ENCODE peak calls at places on chromosomes 1 and 21, in nine cellular contexts. C, Y, I, L, V, M, A, U and O are unnamed samples.
A peak's percentile ranks its signal among the peaks of the same experiment; 100 is the strongest.

GRCh38 chr1:32431736-32432400 is 33.0 kb upstream of the ZBTB8B start:
- DNase-seq in L (no peak), I (no peak), M (no peak), V (no peak), C (no peak), U (peak; percentile 55), Y (no peak), A (no peak), O (no peak)

GRCh38 chr1:983736-984475 is 2.0 kb upstream of the PERM1 start:
- DNase-seq in M (peak; percentile 51), A (no peak), L (no peak), C (peak; percentile 56), V (no peak), U (no peak), I (peak; percentile 53), Y (no peak), O (peak; percentile 71)

GRCh38 chr1:109783436-109783835 is 19.7 kb upstream of the EPS8L3 start:
- DNase-seq in A (no peak), I (peak; percentile 67), U (no peak), L (peak; percentile 90), M (no peak), Y (no peak), C (no peak), V (no peak), O (peak; percentile 62)

GRCh38 chr1:93014156-93014555 is 52.9 kb upstream of the DIPK1A start:
- DNase-seq in U (no peak), L (no peak), I (no peak), A (no peak), C (no peak), Y (no peak), M (no peak), V (no peak), O (no peak)

GRCh38 chr1:29709711-29710169 is 473.4 kb downstream of the PTPRU start:
- DNase-seq in U (no peak), L (no peak), A (no peak), V (no peak), M (no peak), Y (no peak), I (no peak), C (no peak), O (no peak)

GRCh38 chr1:244705268-244706234 is 52.6 kb downstream of the DESI2 start:
- DNase-seq in A (peak; percentile 26), Y (no peak), V (no peak), U (no peak), L (no peak), M (no peak), C (no peak), I (peak; percentile 66), O (no peak)

GRCh38 chr1:234970371-234970730 is 158.3 kb downstream of the TOMM20 start:
- DNase-seq in M (no peak), V (no peak), A (no peak), U (no peak), Y (no peak), L (no peak), I (no peak), C (peak; percentile 24), O (peak; percentile 61)

GRCh38 chr1:198604973-198605372 is 33.9 kb upstream of the PTPRC start:
- DNase-seq in C (no peak), M (no peak), L (no peak), A (no peak), V (no peak), I (no peak), U (no peak), Y (no peak), O (no peak)

GRCh38 chr1:36285450-36286101 is 20.6 kb upstream of the SH3D21 start:
- DNase-seq in U (peak; percentile 41), C (peak; percentile 79), L (peak; percentile 84), A (no peak), M (peak; percentile 61), I (peak; percentile 69), Y (peak; percentile 49), V (no peak), O (peak; percentile 82)

GRCh38 chr1:171909711-171910110 is 68.4 kb downstream of the DNM3 start:
- DNase-seq in L (no peak), U (no peak), C (no peak), Y (no peak), A (no peak), I (no peak), M (no peak), V (peak; percentile 36), O (no peak)

GRCh38 chr1:165355977-165356811 is at the start of gene LMX1A:
- DNase-seq in V (no peak), Y (peak; percentile 32), C (no peak), M (peak; percentile 26), I (no peak), L (peak; percentile 18), A (peak; percentile 89), U (no peak), O (no peak)

GRCh38 chr1:165836664-165837482 is 9.5 kb downstream of the UCK2 start:
- DNase-seq in I (no peak), Y (no peak), M (no peak), C (no peak), V (no peak), U (no peak), A (no peak), L (peak; percentile 40), O (no peak)

GRCh38 chr1:155128755-155129473 is 1.2 kb downstream of the EFNA1 start:
- DNase-seq in L (peak; percentile 42), U (no peak), A (no peak), C (no peak), M (peak; percentile 85), Y (no peak), I (peak; percentile 61), V (no peak), O (peak; percentile 69)

GRCh38 chr1:41420351-41420750 is 59.1 kb downstream of the FOXO6 start:
- DNase-seq in M (no peak), A (no peak), V (no peak), Y (no peak), C (no peak), I (no peak), L (no peak), U (no peak), O (no peak)

GRCh38 chr1:168728452-168729404 is at the start of gene DPT:
- DNase-seq in M (no peak), V (no peak), L (no peak), C (peak; percentile 43), A (no peak), Y (peak; percentile 50), I (no peak), U (no peak), O (peak; percentile 87)

GRCh38 chr21:37915941-37916794 is at the start of gene KCNJ6:
- DNase-seq in C (no peak), V (no peak), U (no peak), L (peak; percentile 58), I (peak; percentile 35), A (no peak), Y (no peak), M (no peak), O (no peak)

GRCh38 chr1:185561629-185562028 is 172.6 kb upstream of the HMCN1 start:
- DNase-seq in I (no peak), V (no peak), U (no peak), L (no peak), C (no peak), Y (no peak), A (no peak), M (no peak), O (no peak)

GRCh38 chr1:14815175-14815882 is 216.8 kb downstream of the KAZN start:
- DNase-seq in U (no peak), L (no peak), C (no peak), M (no peak), V (no peak), A (no peak), I (peak; percentile 54), Y (no peak), O (no peak)

GRCh38 chr1:99481391-99481996 is 164.4 kb upstream of the PALMD start:
- DNase-seq in A (no peak), M (peak; percentile 23), V (no peak), L (peak; percentile 55), C (peak; percentile 34), I (no peak), U (no peak), Y (no peak), O (no peak)

GRCh38 chr1:24505816-24506215 is 3.2 kb downstream of the RCAN3 start:
- DNase-seq in L (no peak), U (no peak), C (no peak), I (no peak), Y (no peak), A (no peak), M (no peak), V (no peak), O (no peak)

DNA sequence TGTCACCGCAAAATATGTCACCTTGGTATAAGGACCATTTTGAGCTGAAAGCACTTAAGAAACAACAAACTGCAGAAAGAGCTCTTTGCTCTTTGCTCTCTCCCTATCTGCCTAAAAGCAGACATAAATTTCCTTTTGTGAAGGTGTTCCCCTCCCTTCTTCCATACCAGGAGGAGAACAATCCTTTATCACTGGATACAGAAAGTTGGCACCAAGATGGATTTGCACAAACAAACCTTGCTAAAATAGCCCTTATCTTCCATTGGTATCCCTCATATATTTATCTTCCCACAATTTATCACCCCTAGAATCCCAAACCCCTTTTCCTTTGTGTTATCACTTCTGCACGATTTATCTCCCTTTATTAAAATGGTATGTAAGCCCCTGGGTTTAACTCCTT is 51.4 kb downstream of the DPYD start:
- DNase-seq in U (no peak), A (no peak), Y (no peak), V (no peak), M (no peak), I (no peak), C (no peak), L (no peak), O (no peak)
- TF ChIP-seq POLR2A in U (no peak), A (no peak), Y (no peak), V (no peak), M (no peak), I (no peak), C (no peak), L (no peak), O (no peak)

DNA sequence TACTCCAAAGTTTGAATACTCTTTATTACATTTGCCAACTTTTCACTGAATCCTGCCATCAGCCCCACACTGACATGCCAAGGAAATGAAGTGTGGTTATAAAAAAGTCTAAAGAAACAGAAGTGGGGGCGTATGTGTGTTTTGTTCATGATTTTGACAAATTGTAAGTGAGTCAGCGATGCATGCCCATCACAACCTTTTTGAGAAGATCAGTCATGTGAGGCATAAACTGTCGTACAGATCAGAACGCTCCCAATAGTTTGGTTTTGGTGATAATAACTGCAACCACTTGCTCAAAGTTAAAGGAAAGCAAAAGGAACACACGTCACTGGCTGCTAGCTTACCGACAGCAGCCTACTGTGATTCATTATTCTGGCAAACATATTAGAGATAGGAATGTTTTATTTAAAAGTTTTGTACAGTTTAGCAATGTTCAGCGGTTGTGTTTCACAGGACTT is 95.6 kb downstream of the RGS2 start:
- DNase-seq in C (peak; percentile 42), M (no peak), V (no peak), A (no peak), I (no peak), Y (no peak), L (peak; percentile 65), U (no peak), O (no peak)
- TF ChIP-seq EP300 in C (peak; percentile 66), M (peak; percentile 80), V (no peak), A (peak; percentile 84), I (peak; percentile 50), Y (peak; percentile 27), L (no peak), U (no peak), O (peak; percentile 73)

GRCh38 chr1:77571642-77572041 is 110.8 kb downstream of the ZZZ3 start:
- DNase-seq in C (no peak), Y (no peak), I (no peak), L (no peak), A (no peak), U (no peak), V (no peak), M (no peak), O (no peak)
- TF ChIP-seq POLR2A in C (no peak), Y (no peak), I (no peak), L (no peak), A (no peak), U (no peak), V (no peak), M (no peak), O (no peak)

GRCh38 chr21:43910460-43910859 is 45.4 kb downstream of the AGPAT3 start:
- DNase-seq in L (no peak), A (no peak), Y (no peak), I (no peak), V (no peak), M (no peak), U (no peak), C (no peak), O (peak; percentile 22)
- TF ChIP-seq EP300 in L (no peak), A (no peak), Y (no peak), I (no peak), V (no peak), M (no peak), U (no peak), C (no peak), O (no peak)